ENCODE peak calls at places on chromosomes 16 and 17, in four cellular contexts. One of them, this sample, is unnamed. For H3K9me3, the result is how much of the 10 kb centered on the place peaks cover.

GRCh38 chr16:57652695-57653471 is 15.2 kb upstream of the ADGRG3 start:
- DNase-seq in HepG2: no peak
- DNase-seq in body of pancreas: no peak
- DNase-seq in effector memory CD4-positive, alpha-beta T cell: no peak
- DNase-seq in this sample: no peak

GRCh38 chr17:4420692-4421131 is 13.0 kb upstream of the SPNS3 start:
- DNase-seq in HepG2: peak
- DNase-seq in body of pancreas: peak
- DNase-seq in effector memory CD4-positive, alpha-beta T cell: peak
- DNase-seq in this sample: peak

GRCh38 chr16:46970089-46970488 is 3.4 kb downstream of the DNAJA2 start:
- DNase-seq in HepG2: peak
- DNase-seq in body of pancreas: peak
- DNase-seq in effector memory CD4-positive, alpha-beta T cell: no peak
- DNase-seq in this sample: no peak

GRCh38 chr17:79435296-79435695 is 175.6 kb downstream of the RBFOX3 start:
- DNase-seq in HepG2: no peak
- DNase-seq in body of pancreas: no peak
- DNase-seq in effector memory CD4-positive, alpha-beta T cell: no peak
- DNase-seq in this sample: no peak

GRCh38 chr16:21156767-21157467 is 1.6 kb upstream of the LDAF1 start:
- DNase-seq in HepG2: peak
- DNase-seq in body of pancreas: peak
- DNase-seq in effector memory CD4-positive, alpha-beta T cell: no peak
- DNase-seq in this sample: peak

GRCh38 chr16:72677662-72678447 is 370.1 kb downstream of the ZFHX3 start:
- DNase-seq in HepG2: peak
- DNase-seq in body of pancreas: no peak
- DNase-seq in effector memory CD4-positive, alpha-beta T cell: no peak
- DNase-seq in this sample: peak

GRCh38 chr17:27984816-27985215 is 57.7 kb upstream of the NLK start:
- DNase-seq in HepG2: no peak
- DNase-seq in body of pancreas: no peak
- DNase-seq in effector memory CD4-positive, alpha-beta T cell: no peak
- DNase-seq in this sample: no peak

GRCh38 chr17:17134952-17135340 is 71.2 kb downstream of the PLD6 start:
- DNase-seq in HepG2: no peak
- DNase-seq in body of pancreas: no peak
- DNase-seq in effector memory CD4-positive, alpha-beta T cell: no peak
- DNase-seq in this sample: no peak

GRCh38 chr17:65219124-65219523 is 82.0 kb downstream of the RGS9 start:
- DNase-seq in HepG2: no peak
- DNase-seq in body of pancreas: no peak
- DNase-seq in effector memory CD4-positive, alpha-beta T cell: no peak
- DNase-seq in this sample: no peak

GRCh38 chr16:66950971-66951790 is 9.9 kb upstream of the CES3 start:
- DNase-seq in HepG2: no peak
- DNase-seq in body of pancreas: no peak
- DNase-seq in effector memory CD4-positive, alpha-beta T cell: no peak
- DNase-seq in this sample: no peak

GRCh38 chr17:15169676-15170075 is 95.5 kb downstream of the PMP22 start:
- DNase-seq in HepG2: no peak
- DNase-seq in body of pancreas: no peak
- DNase-seq in effector memory CD4-positive, alpha-beta T cell: no peak
- DNase-seq in this sample: no peak

GRCh38 chr17:7466644-7467341 is 12.6 kb downstream of the ZBTB4 start:
- DNase-seq in HepG2: no peak
- DNase-seq in body of pancreas: peak
- DNase-seq in effector memory CD4-positive, alpha-beta T cell: no peak
- DNase-seq in this sample: peak

GRCh38 chr17:72392056-72393010 is 271.5 kb downstream of the SOX9 start:
- DNase-seq in HepG2: no peak
- DNase-seq in body of pancreas: no peak
- DNase-seq in effector memory CD4-positive, alpha-beta T cell: no peak
- DNase-seq in this sample: no peak

GRCh38 chr16:53689636-53690035 is 14.0 kb downstream of the RPGRIP1L start:
- DNase-seq in HepG2: no peak
- DNase-seq in body of pancreas: no peak
- DNase-seq in effector memory CD4-positive, alpha-beta T cell: no peak
- DNase-seq in this sample: no peak

GRCh38 chr17:75638893-75639292 is 5.7 kb downstream of the SMIM5 start:
- DNase-seq in HepG2: no peak
- DNase-seq in body of pancreas: no peak
- DNase-seq in effector memory CD4-positive, alpha-beta T cell: no peak
- DNase-seq in this sample: no peak

GRCh38 chr17:81339502-81340296 is 44.6 kb upstream of the SLC38A10 start:
- DNase-seq in HepG2: peak
- DNase-seq in body of pancreas: peak
- DNase-seq in effector memory CD4-positive, alpha-beta T cell: no peak
- DNase-seq in this sample: peak

GRCh38 chr16:67562918-67563707 is 787 bp downstream of the CTCF start:
- DNase-seq in HepG2: peak
- DNase-seq in body of pancreas: peak
- DNase-seq in effector memory CD4-positive, alpha-beta T cell: peak
- DNase-seq in this sample: peak

GRCh38 chr16:17083628-17084027 is 387.1 kb downstream of the XYLT1 start:
- DNase-seq in HepG2: no peak
- DNase-seq in body of pancreas: no peak
- DNase-seq in effector memory CD4-positive, alpha-beta T cell: no peak
- DNase-seq in this sample: no peak

GRCh38 chr16:23509763-23510153 is 536 bp downstream of the GGA2 start:
- DNase-seq in HepG2: no peak
- DNase-seq in body of pancreas: peak
- DNase-seq in effector memory CD4-positive, alpha-beta T cell: peak
- DNase-seq in this sample: peak

GRCh38 chr16:1442697-1443096 is 1.7 kb downstream of the CCDC154 start:
- DNase-seq in HepG2: no peak
- DNase-seq in body of pancreas: no peak
- DNase-seq in effector memory CD4-positive, alpha-beta T cell: no peak
- DNase-seq in this sample: no peak

GRCh38 chr16:79915264-79916160 is 315.0 kb upstream of the MAF start:
- DNase-seq in HepG2: no peak
- DNase-seq in body of pancreas: no peak
- DNase-seq in effector memory CD4-positive, alpha-beta T cell: no peak
- DNase-seq in this sample: no peak

GRCh38 chr17:29867643-29868181 is 62.3 kb downstream of the SSH2 start:
- DNase-seq in HepG2: no peak
- DNase-seq in body of pancreas: no peak
- DNase-seq in effector memory CD4-positive, alpha-beta T cell: no peak
- DNase-seq in this sample: no peak

GRCh38 chr17:58415371-58416055 is 1.8 kb downstream of the RNF43 start:
- DNase-seq in HepG2: peak
- DNase-seq in body of pancreas: peak
- DNase-seq in effector memory CD4-positive, alpha-beta T cell: no peak
- DNase-seq in this sample: peak

GRCh38 chr16:30715777-30716445 is 16.9 kb downstream of the SRCAP start:
- DNase-seq in HepG2: no peak
- DNase-seq in body of pancreas: no peak
- DNase-seq in effector memory CD4-positive, alpha-beta T cell: no peak
- DNase-seq in this sample: no peak

GRCh38 chr17:31581022-31581483 is 189.6 kb downstream of the RAB11FIP4 start:
- DNase-seq in HepG2: no peak
- DNase-seq in body of pancreas: peak
- DNase-seq in effector memory CD4-positive, alpha-beta T cell: no peak
- DNase-seq in this sample: no peak

GRCh38 chr16:55494994-55495421 is 13.9 kb upstream of the LPCAT2 start:
- DNase-seq in HepG2: peak
- DNase-seq in body of pancreas: peak
- DNase-seq in effector memory CD4-positive, alpha-beta T cell: no peak
- DNase-seq in this sample: peak

GRCh38 chr17:28963212-28963611 is 11.9 kb upstream of the PHF12 start:
- DNase-seq in HepG2: no peak
- DNase-seq in body of pancreas: no peak
- DNase-seq in effector memory CD4-positive, alpha-beta T cell: no peak
- DNase-seq in this sample: no peak

GRCh38 chr17:61492759-61493526 is 40.7 kb downstream of the TBX4 start:
- DNase-seq in HepG2: peak
- DNase-seq in body of pancreas: no peak
- DNase-seq in effector memory CD4-positive, alpha-beta T cell: no peak
- DNase-seq in this sample: no peak

GRCh38 chr17:3973498-3974137 is 9.4 kb upstream of the ATP2A3 start:
- DNase-seq in HepG2: no peak
- DNase-seq in body of pancreas: no peak
- DNase-seq in effector memory CD4-positive, alpha-beta T cell: no peak
- DNase-seq in this sample: no peak

GRCh38 chr17:11747441-11747840 is 149.2 kb downstream of the DNAH9 start:
- DNase-seq in HepG2: no peak
- DNase-seq in body of pancreas: no peak
- DNase-seq in effector memory CD4-positive, alpha-beta T cell: no peak
- DNase-seq in this sample: no peak

GRCh38 chr17:79047291-79047920 is 23.4 kb downstream of the C1QTNF1 start:
- DNase-seq in HepG2: no peak
- DNase-seq in body of pancreas: no peak
- DNase-seq in effector memory CD4-positive, alpha-beta T cell: no peak
- DNase-seq in this sample: no peak

GRCh38 chr17:16243811-16244567 is 27.0 kb downstream of the PIGL start:
- DNase-seq in HepG2: peak
- DNase-seq in body of pancreas: no peak
- DNase-seq in effector memory CD4-positive, alpha-beta T cell: no peak
- DNase-seq in this sample: peak

GRCh38 chr17:33385713-33386112 is 92.6 kb upstream of the ASIC2 start:
- DNase-seq in HepG2: no peak
- DNase-seq in body of pancreas: no peak
- DNase-seq in effector memory CD4-positive, alpha-beta T cell: no peak
- DNase-seq in this sample: no peak

GRCh38 chr16:49194499-49195260 is 87.0 kb downstream of the CBLN1 start:
- DNase-seq in HepG2: no peak
- DNase-seq in body of pancreas: no peak
- DNase-seq in effector memory CD4-positive, alpha-beta T cell: no peak
- DNase-seq in this sample: no peak

GRCh38 chr16:35733971-35734702 is 2274.7 kb downstream of the TP53TG3F start:
- DNase-seq in HepG2: no peak
- DNase-seq in body of pancreas: no peak
- DNase-seq in effector memory CD4-positive, alpha-beta T cell: no peak
- DNase-seq in this sample: no peak
- H3K9me3 ChIP-seq in HepG2: half or more
- H3K9me3 ChIP-seq in body of pancreas: under half
- H3K9me3 ChIP-seq in effector memory CD4-positive, alpha-beta T cell: under half
- H3K9me3 ChIP-seq in this sample: under half

GRCh38 chr16:68574479-68574878 is 35.4 kb downstream of the ZFP90 start:
- DNase-seq in HepG2: no peak
- DNase-seq in body of pancreas: no peak
- DNase-seq in effector memory CD4-positive, alpha-beta T cell: no peak
- DNase-seq in this sample: no peak

GRCh38 chr16:68577352-68577853 is 38.3 kb downstream of the ZFP90 start:
- DNase-seq in HepG2: no peak
- DNase-seq in body of pancreas: no peak
- DNase-seq in effector memory CD4-positive, alpha-beta T cell: no peak
- DNase-seq in this sample: no peak

DNA sequence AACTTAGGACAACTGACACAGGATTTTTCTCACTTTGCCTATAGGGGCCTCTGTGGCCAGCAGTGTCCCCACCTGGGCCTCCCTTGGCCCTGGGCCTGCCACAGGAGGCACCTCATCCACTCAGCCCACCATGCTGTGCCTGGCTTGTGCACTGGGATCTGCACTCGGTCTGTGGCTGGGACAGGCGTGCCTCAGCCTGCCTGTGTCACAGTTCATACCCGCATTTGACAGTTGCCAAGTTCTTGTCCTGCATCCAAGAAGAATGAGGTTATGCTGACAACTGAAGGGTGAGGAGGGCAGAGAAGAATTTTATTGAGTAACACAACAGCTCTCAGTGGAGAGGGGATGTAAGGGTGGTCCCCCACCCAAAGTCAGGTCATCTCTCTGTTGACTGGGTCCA is 36.0 kb downstream of the ZFP90 start:
- DNase-seq in HepG2: no peak
- DNase-seq in body of pancreas: no peak
- DNase-seq in effector memory CD4-positive, alpha-beta T cell: no peak
- DNase-seq in this sample: no peak
- H3K9me3 ChIP-seq in HepG2: half or more
- H3K9me3 ChIP-seq in body of pancreas: under half
- H3K9me3 ChIP-seq in effector memory CD4-positive, alpha-beta T cell: under half
- H3K9me3 ChIP-seq in this sample: under half

DNA sequence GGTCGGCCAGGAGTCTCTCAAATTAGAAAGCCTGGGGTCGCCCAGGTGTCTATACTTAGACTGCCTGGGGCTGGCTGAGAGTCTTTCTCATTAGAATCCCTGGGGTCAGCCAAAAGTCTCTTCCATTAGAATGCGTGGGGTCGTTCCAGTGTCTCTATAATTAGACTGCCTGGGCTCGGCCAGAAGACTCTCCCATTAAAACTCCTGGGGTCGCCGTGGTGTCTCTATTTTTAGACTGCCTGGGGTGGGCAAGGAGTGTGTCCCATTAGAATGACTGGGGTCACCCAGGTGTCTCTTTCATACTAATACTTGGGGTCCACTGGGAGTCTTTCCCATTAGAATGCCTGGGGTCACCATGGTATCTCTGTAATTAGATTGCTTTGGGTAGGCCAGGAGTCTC is 2227.7 kb downstream of the TP53TG3F start:
- DNase-seq in HepG2: no peak
- DNase-seq in body of pancreas: no peak
- DNase-seq in effector memory CD4-positive, alpha-beta T cell: no peak
- DNase-seq in this sample: no peak
- H3K9me3 ChIP-seq in HepG2: half or more
- H3K9me3 ChIP-seq in body of pancreas: under half
- H3K9me3 ChIP-seq in effector memory CD4-positive, alpha-beta T cell: under half
- H3K9me3 ChIP-seq in this sample: under half

DNA sequence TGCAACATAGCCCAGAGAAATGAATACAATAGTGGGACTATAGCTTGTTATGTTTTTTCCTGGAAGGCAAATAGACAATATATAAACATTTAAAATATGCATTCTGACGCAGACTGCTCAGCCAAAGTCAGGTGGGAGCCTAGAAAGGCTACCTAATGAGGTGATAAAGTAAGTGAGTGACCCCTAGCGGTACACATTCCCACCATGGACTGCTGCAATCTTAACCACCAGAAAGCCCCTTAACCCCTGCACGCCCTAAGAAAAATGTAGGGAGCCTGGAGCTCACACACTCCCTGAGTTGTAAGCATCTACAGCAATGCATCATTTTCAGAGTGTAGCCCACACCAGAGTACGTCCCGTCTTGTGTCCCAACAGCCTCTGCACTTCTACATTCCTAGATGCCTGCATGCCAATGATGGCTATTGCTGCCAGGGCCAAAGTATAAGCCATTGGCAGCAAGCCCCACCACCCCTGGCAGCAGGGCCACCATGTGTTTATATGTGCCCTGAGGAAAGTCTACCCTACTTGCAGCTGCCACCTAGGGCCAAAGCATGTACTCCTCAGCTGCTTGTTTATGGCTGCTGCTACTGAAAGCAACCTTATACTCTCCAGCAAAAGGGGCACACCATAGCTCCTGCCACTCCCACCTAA is 127.6 kb downstream of the KIF2B start:
- DNase-seq in HepG2: peak
- DNase-seq in body of pancreas: no peak
- DNase-seq in effector memory CD4-positive, alpha-beta T cell: no peak
- DNase-seq in this sample: no peak
- H3K9me3 ChIP-seq in HepG2: under half
- H3K9me3 ChIP-seq in body of pancreas: under half
- H3K9me3 ChIP-seq in effector memory CD4-positive, alpha-beta T cell: under half
- H3K9me3 ChIP-seq in this sample: under half

This sample was measured in colonic mucosa.